ENCODE peak calls at places on chromosomes 3 and 15, in nine cellular contexts. Y is left ventricle myocardium inferior, E is neuronal stem cell, K is NT2/D1, J is right cardiac atrium, F is stomach, L is HCT116, O is PC-3, Q is ovary. M is an unnamed sample. For H3K4me1, the result is how much of the 10 kb centered on the place peaks cover.

GRCh38 chr15:32641517-32642059 is at the start of gene SCG5:
- DNase-seq in F (no peak), L (no peak), Q (peak), K (peak), J (peak), E (peak), O (no peak), Y (no peak), M (no peak)

GRCh38 chr3:187673012-187673411 is 2.8 kb upstream of the SST start:
- DNase-seq in Q (no peak), O (no peak), Y (no peak), E (no peak), K (no peak), J (no peak), L (no peak), F (no peak), M (no peak)

GRCh38 chr3:128226186-128226725 is 73.0 kb downstream of the EEFSEC start:
- DNase-seq in Q (no peak), F (no peak), E (no peak), Y (no peak), L (no peak), K (no peak), O (no peak), J (no peak), M (no peak)

GRCh38 chr3:156459434-156459833 is 95.5 kb downstream of the SSR3 start:
- DNase-seq in Q (no peak), J (peak), K (no peak), E (no peak), O (no peak), Y (peak), F (no peak), L (no peak), M (no peak)

GRCh38 chr15:79376383-79376782 is 55.8 kb upstream of the MINAR1 start:
- DNase-seq in J (no peak), L (no peak), Q (no peak), F (no peak), Y (no peak), K (no peak), O (no peak), E (no peak), M (no peak)

GRCh38 chr3:16864610-16865313 is 20.0 kb upstream of the PLCL2 start:
- DNase-seq in Q (no peak), L (no peak), K (no peak), E (no peak), Y (no peak), O (peak), J (no peak), F (no peak), M (no peak)

GRCh38 chr3:36864180-36865053 is 80.4 kb downstream of the TRANK1 start:
- DNase-seq in J (no peak), Q (no peak), L (no peak), K (no peak), O (no peak), F (no peak), E (no peak), Y (no peak), M (no peak)

GRCh38 chr3:147832611-147833010 is 423.4 kb downstream of the ZIC1 start:
- DNase-seq in Q (no peak), K (no peak), F (no peak), L (no peak), O (no peak), E (no peak), J (no peak), Y (no peak), M (no peak)

GRCh38 chr15:31228980-31229826 is 97.4 kb upstream of the KLF13 start:
- DNase-seq in L (no peak), J (peak), O (no peak), K (no peak), F (peak), E (no peak), Q (no peak), Y (no peak), M (no peak)

GRCh38 chr3:166257715-166258114 is 420.5 kb upstream of the BCHE start:
- DNase-seq in Y (no peak), J (no peak), Q (no peak), L (no peak), E (no peak), K (no peak), F (no peak), O (no peak), M (no peak)

GRCh38 chr3:188598872-188599271 is 444.9 kb downstream of the LPP start:
- DNase-seq in F (no peak), O (no peak), K (no peak), L (no peak), Y (no peak), Q (no peak), E (no peak), J (no peak), M (no peak)

GRCh38 chr3:124887177-124887995 is at the start of gene ITGB5:
- DNase-seq in F (peak), O (peak), K (peak), J (peak), L (peak), E (peak), Q (peak), Y (peak), M (peak)

GRCh38 chr3:124019291-124019690 is 27.4 kb upstream of the ROPN1 start:
- DNase-seq in Y (no peak), J (no peak), L (no peak), E (no peak), O (no peak), Q (no peak), K (no peak), F (no peak), M (no peak)

GRCh38 chr3:76873509-76874242 is 166.2 kb upstream of the ROBO2 start:
- DNase-seq in Q (no peak), K (peak), O (no peak), L (no peak), Y (no peak), F (no peak), E (no peak), J (no peak), M (peak)

GRCh38 chr3:33597257-33597689 is 120.8 kb downstream of the CLASP2 start:
- DNase-seq in K (no peak), J (no peak), F (no peak), O (no peak), L (no peak), E (no peak), Q (no peak), Y (peak), M (no peak)

GRCh38 chr15:36177590-36178281 is 401.7 kb upstream of the CDIN1 start:
- DNase-seq in O (peak), E (no peak), Q (no peak), K (no peak), Y (no peak), L (no peak), F (no peak), J (no peak), M (no peak)

GRCh38 chr15:56240390-56240789 is 3.3 kb downstream of the RFX7 start:
- DNase-seq in K (no peak), O (no peak), E (no peak), J (no peak), L (no peak), F (no peak), Y (no peak), Q (no peak), M (no peak)

GRCh38 chr3:139303216-139303615 is 40.6 kb upstream of the MRPS22 start:
- DNase-seq in Q (no peak), Y (no peak), E (no peak), J (no peak), K (no peak), L (no peak), O (no peak), F (no peak), M (no peak)
- H3K4me1 ChIP-seq in Q (under half), Y (under half), E (under half), J (under half), K (under half), L (half or more), O (half or more), F (under half), M (under half)

GRCh38 chr3:71372911-71373637 is 210.5 kb downstream of the FOXP1 start:
- DNase-seq in J (no peak), L (no peak), Y (no peak), F (no peak), Q (no peak), O (no peak), K (no peak), E (no peak), M (no peak)

GRCh38 chr3:71372369-71372768 is 211.2 kb downstream of the FOXP1 start:
- DNase-seq in F (no peak), K (no peak), Q (no peak), L (no peak), O (no peak), Y (no peak), J (no peak), E (no peak), M (no peak)

GRCh38 chr3:71369733-71370391 is 213.7 kb downstream of the FOXP1 start:
- DNase-seq in K (no peak), F (no peak), L (no peak), J (no peak), O (no peak), Q (no peak), E (no peak), Y (no peak), M (no peak)

GRCh38 chr3:71371282-71371681 is 212.2 kb downstream of the FOXP1 start:
- DNase-seq in O (peak), E (no peak), Y (no peak), F (no peak), L (no peak), J (no peak), K (no peak), Q (no peak), M (no peak)

GRCh38 chr3:71370467-71370866 is 213.1 kb downstream of the FOXP1 start:
- DNase-seq in L (no peak), K (no peak), Q (no peak), O (no peak), Y (no peak), F (no peak), J (no peak), E (no peak), M (no peak)
- H3K4me3 ChIP-seq in L (no peak), K (no peak), Q (no peak), O (no peak), Y (no peak), F (no peak), J (no peak), E (no peak), M (no peak)

DNA sequence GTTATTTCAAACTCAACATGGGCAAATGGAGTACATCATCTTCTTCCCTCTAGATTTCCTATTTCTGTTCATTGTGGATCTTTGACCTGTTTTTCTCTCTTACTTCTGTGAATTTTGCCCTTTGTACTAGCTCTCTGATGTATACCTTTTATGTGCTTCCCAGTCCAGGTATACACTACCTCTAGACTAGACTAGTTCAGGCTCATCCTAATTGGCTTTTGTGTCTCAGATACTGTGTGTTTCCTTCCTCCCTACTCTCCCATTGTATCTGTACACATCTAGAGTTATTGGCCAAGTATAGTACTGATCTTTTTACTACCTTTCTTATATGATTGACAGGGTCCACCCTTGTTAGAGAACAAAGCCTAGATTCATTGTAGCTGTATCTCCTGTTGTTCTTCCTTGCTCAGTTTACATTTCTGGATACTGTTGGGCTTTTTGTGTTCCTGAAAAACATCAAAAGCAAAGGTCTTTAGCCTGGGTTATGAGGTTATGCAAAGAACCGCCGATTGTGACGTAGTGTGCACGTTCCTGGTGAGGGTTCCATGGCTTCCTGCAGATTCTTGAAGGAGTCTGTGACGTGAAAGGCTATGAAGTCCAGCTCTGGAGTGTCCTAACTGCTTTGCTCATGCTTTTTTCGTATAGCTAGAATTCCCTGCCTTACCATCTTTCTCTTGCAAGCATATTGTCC is 167.3 kb downstream of the KLHL25 start:
- DNase-seq in E (no peak), J (no peak), Y (no peak), F (no peak), O (no peak), Q (no peak), L (no peak), K (no peak), M (no peak)
- H3K4me1 ChIP-seq in E (under half), J (under half), Y (half or more), F (half or more), O (under half), Q (under half), L (under half), K (under half), M (under half)

DNA sequence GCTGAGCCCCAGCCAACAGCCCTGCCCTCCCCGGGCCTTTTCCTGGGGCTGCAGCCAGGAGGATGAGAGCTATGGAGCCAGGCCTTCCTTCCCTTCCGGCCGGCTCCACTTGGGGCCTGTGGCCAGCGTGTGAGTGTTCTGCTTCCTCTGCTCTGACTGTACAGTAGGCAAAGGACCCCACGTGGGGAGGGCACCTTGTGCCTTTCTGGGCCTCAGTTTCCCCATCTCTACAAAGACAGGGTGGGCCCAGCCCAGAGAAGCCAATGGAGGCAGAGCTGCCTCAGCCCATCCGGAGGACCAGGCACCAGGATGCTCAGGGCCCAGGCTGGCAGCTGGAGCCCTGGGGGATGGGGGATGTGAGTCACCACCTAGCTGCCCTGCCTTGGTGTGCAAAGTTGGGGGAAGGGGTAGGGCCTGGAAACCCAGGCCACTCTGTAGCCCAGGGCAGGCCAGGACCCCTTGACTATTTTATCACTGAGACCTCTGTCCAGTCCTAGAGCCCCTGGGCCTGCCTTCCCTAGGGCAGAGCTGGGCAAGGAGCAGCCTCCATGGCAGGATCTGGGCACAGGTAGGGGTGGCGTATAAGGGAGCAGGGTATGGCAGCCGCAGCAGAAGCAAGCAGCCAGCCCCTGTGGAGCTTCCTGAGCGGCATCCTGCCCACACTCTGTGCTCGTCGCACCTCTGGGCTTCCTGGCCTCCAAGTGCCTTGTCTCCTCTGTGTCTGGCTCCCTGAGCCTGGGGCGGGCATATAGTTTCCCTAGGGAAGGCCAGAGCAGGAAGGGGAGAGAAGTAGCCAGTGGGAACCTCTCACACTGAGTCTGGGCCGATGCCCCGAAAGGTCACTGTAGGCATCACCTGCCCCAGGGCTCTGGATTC is 1.8 kb downstream of the PSTPIP1 start:
- DNase-seq in F (no peak), Y (peak), O (peak), Q (peak), J (peak), L (no peak), K (no peak), E (no peak), M (no peak)
- H3K4me3 ChIP-seq in F (peak), Y (peak), O (no peak), Q (no peak), J (no peak), L (no peak), K (no peak), E (no peak), M (no peak)

DNA sequence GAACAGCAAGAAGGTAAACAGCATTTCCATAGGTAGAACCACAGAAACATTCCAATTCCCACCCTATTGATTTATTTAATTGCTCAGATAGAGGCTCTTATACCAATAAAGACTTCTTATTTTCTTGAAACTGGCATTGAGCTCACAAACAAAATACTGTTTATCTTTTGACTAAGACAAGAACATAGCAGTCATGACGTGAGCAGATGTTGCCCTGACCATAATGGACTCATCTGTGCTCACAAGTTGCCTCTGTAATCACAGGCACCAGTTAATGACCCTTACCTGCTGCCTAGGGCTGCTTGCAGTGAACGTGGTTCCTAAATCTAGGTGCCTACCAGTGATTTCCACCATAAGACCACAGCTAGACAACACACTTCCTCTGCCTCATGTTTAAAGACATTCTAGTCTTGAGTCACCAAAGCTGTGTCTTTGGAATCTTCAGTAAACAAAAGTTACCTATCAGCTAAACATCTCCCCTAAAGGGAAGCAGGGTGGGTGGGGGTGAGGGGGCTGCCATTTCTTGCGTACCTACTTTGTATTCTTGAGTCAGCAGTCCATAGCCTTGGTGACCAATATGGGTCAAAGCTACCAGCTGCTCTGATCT is 2.1 kb downstream of the FYCO1 start:
- DNase-seq in F (no peak), Q (no peak), Y (no peak), O (peak), J (no peak), L (no peak), K (no peak), E (no peak), M (no peak)
- H3K4me1 ChIP-seq in F (half or more), Q (under half), Y (half or more), O (under half), J (under half), L (under half), K (under half), E (under half), M (under half)

GRCh38 chr3:42659451-42660130 is 6.1 kb downstream of the ZBTB47 start:
- DNase-seq in F (no peak), E (no peak), O (no peak), L (no peak), Y (no peak), K (no peak), J (peak), Q (no peak), M (no peak)

GRCh38 chr3:42657675-42658074 is 4.2 kb downstream of the ZBTB47 start:
- DNase-seq in L (no peak), F (no peak), J (no peak), Q (no peak), Y (no peak), K (no peak), E (no peak), O (no peak), M (no peak)

GRCh38 chr3:42658091-42658770 is 4.7 kb downstream of the ZBTB47 start:
- DNase-seq in F (no peak), E (no peak), Y (no peak), Q (no peak), J (peak), L (no peak), K (no peak), O (no peak), M (no peak)

GRCh38 chr3:42660131-42660715 is 6.7 kb downstream of the ZBTB47 start:
- DNase-seq in O (no peak), E (no peak), L (no peak), K (no peak), Q (no peak), J (peak), Y (no peak), F (no peak), M (no peak)

GRCh38 chr3:42658771-42659390 is 5.4 kb downstream of the ZBTB47 start:
- DNase-seq in F (no peak), O (no peak), Y (no peak), Q (no peak), L (no peak), J (peak), K (no peak), E (no peak), M (no peak)
- H3K4me3 ChIP-seq in F (no peak), O (no peak), Y (no peak), Q (no peak), L (no peak), J (no peak), K (no peak), E (no peak), M (no peak)

GRCh38 chr3:46214751-46215352 is 6.7 kb upstream of the CCR1 start:
- DNase-seq in F (peak), J (no peak), E (peak), O (peak), Y (no peak), L (no peak), K (peak), Q (no peak), M (no peak)
- H3K4me1 ChIP-seq in F (under half), J (under half), E (under half), O (under half), Y (under half), L (under half), K (under half), Q (under half), M (under half)

DNA sequence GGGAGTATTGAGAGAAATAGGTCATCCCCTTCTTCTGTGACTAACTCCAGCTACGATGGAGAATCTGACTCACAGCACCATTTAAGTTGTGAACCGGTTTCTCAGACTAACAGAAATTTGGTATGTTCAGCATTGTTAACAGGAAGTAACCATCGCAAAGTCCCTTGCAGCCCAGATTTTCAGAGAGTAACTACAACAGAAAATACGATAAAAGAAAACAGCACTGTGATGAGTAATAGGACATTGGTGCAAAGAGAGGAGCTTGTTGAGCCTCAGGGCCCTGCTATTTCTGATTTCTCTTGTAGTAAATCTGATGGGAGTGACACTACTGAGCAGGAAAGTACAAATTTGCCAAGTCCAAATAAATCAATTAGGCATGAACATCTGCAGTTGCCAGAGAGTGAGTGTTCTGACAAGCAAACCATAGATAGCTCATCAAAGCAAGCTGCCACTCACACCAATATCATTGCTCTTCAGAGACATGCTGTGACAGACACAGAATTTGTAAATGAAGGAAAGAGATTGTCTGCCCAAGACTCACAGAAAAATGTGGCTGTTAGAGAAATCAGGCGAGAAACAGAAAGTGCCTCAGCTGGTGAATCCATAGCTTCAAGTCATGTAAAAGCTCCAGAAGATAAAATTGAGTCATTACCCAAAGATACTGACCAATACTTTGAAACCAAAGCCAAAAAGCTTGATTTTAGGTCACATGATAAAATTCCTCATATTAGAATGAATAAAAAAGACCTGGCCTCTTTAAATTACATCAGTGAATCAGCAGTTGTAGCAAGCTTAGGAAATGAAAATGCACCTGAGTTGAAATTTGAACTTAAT is 50.6 kb downstream of the CRYBG3 start:
- DNase-seq in O (peak), E (no peak), K (no peak), F (no peak), L (no peak), Y (no peak), Q (no peak), J (no peak), M (no peak)
- H3K4me3 ChIP-seq in O (peak), E (no peak), K (no peak), F (no peak), L (no peak), Y (no peak), Q (no peak), J (no peak), M (no peak)

GRCh38 chr3:191331443-191331842 is 1.1 kb upstream of the UTS2B start:
- DNase-seq in E (no peak), O (peak), Y (no peak), Q (no peak), F (no peak), J (no peak), K (no peak), L (no peak), M (no peak)

GRCh38 chr3:191328963-191329653 is at the start of gene CCDC50:
- DNase-seq in Y (peak), O (peak), F (peak), L (no peak), Q (peak), J (peak), K (peak), E (peak), M (peak)

GRCh38 chr3:191330309-191330712 is at the start of gene UTS2B:
- DNase-seq in Q (no peak), L (peak), F (no peak), E (no peak), O (peak), J (no peak), K (no peak), Y (no peak), M (peak)

GRCh38 chr3:191328383-191328962 is 721 bp upstream of the CCDC50 start:
- DNase-seq in L (no peak), K (no peak), O (no peak), E (no peak), J (no peak), Q (no peak), F (no peak), Y (no peak), M (no peak)

GRCh38 chr3:191329654-191330308 is 545 bp downstream of the UTS2B start:
- DNase-seq in K (no peak), O (peak), E (peak), L (no peak), Y (peak), J (peak), Q (peak), F (peak), M (peak)
- H3K4me1 ChIP-seq in K (under half), O (under half), E (under half), L (under half), Y (half or more), J (under half), Q (under half), F (under half), M (under half)